ENCODE peak calls at places on chromosomes 13 and 19, in seven cellular contexts. B, E, W, P, V, N and Y are unnamed samples.
A peak's percentile ranks its signal among the peaks of the same experiment; 100 is the strongest.

GRCh38 chr13:110380359-110381028 is 73.4 kb downstream of the COL4A2 start:
- DNase-seq in V (no peak), P (no peak), B (peak; percentile 74), W (no peak), E (peak; percentile 91), N (no peak), Y (no peak)

GRCh38 chr19:41431426-41432386 is 4.5 kb upstream of the B3GNT8 start:
- DNase-seq in V (peak; percentile 58), B (no peak), W (peak; percentile 51), N (no peak), E (peak; percentile 44), P (no peak), Y (no peak)

GRCh38 chr13:35978607-35979316 is 152.4 kb downstream of the DCLK1 start:
- DNase-seq in V (peak; percentile 68), P (no peak), E (peak; percentile 86), B (peak; percentile 72), W (peak; percentile 80), N (peak; percentile 46), Y (no peak)

GRCh38 chr13:102724923-102725322 is 30.1 kb upstream of the METTL21C start:
- DNase-seq in E (peak; percentile 65), N (no peak), P (no peak), V (peak; percentile 22), B (peak; percentile 56), W (no peak), Y (peak; percentile 62)

GRCh38 chr19:6279620-6279930 is 200 bp downstream of the MLLT1 start:
- DNase-seq in N (no peak), E (no peak), V (no peak), W (no peak), B (no peak), P (no peak), Y (no peak)

GRCh38 chr19:30450945-30451344 is 78.8 kb downstream of the ZNF536 start:
- DNase-seq in E (no peak), V (no peak), P (no peak), N (peak; percentile 10), B (no peak), W (no peak), Y (no peak)

GRCh38 chr13:110682746-110683145 is 23.2 kb downstream of the CARS2 start:
- DNase-seq in E (no peak), V (no peak), N (no peak), W (no peak), P (no peak), B (no peak), Y (no peak)

GRCh38 chr13:20397896-20398295 is 127.8 kb downstream of the CRYL1 start:
- DNase-seq in B (no peak), V (no peak), W (no peak), P (no peak), N (no peak), E (no peak), Y (no peak)

GRCh38 chr13:33917135-33917534 is 99.2 kb downstream of the RFC3 start:
- DNase-seq in N (no peak), P (no peak), B (no peak), W (no peak), E (no peak), V (no peak), Y (no peak)

GRCh38 chr13:36819811-36820140 is 754 bp downstream of the RFXAP start:
- DNase-seq in P (no peak), W (peak; percentile 65), B (peak; percentile 21), E (peak; percentile 37), V (peak; percentile 19), N (peak; percentile 61), Y (no peak)

GRCh38 chr13:110485604-110486003 is 75.9 kb downstream of the RAB20 start:
- DNase-seq in W (peak; percentile 98), V (no peak), P (no peak), B (no peak), N (peak; percentile 83), E (no peak), Y (no peak)

GRCh38 chr13:43019811-43020210 is 3.6 kb upstream of the DNAJC15 start:
- DNase-seq in E (no peak), P (no peak), V (no peak), N (no peak), B (no peak), W (no peak), Y (no peak)

GRCh38 chr13:114024603-114025431 is 50.9 kb upstream of the C13orf46 start:
- DNase-seq in V (no peak), P (no peak), E (no peak), N (no peak), W (no peak), B (no peak), Y (no peak)

GRCh38 chr13:111328803-111329410 is 8.5 kb downstream of the TEX29 start:
- DNase-seq in W (no peak), E (no peak), V (no peak), B (no peak), N (no peak), P (no peak), Y (no peak)

GRCh38 chr19:42216653-42217521 is 590 bp downstream of the DEDD2 start:
- DNase-seq in E (peak; percentile 23), W (peak; percentile 80), P (no peak), N (peak; percentile 89), B (peak; percentile 15), V (peak; percentile 71), Y (no peak)

GRCh38 chr13:95643471-95643813 is 1.1 kb downstream of the DZIP1 start:
- DNase-seq in W (peak; percentile 43), N (peak; percentile 53), B (no peak), V (peak; percentile 16), E (peak; percentile 60), P (no peak), Y (no peak)

GRCh38 chr13:114230117-114230516 is 4.6 kb upstream of the CDC16 start:
- DNase-seq in E (peak; percentile 43), V (peak; percentile 63), W (peak; percentile 83), N (no peak), B (no peak), P (no peak), Y (no peak)

GRCh38 chr19:12799723-12800343 is 1.8 kb downstream of the PRDX2 start:
- DNase-seq in P (no peak), W (no peak), E (no peak), N (no peak), B (no peak), V (no peak), Y (no peak)

DNA sequence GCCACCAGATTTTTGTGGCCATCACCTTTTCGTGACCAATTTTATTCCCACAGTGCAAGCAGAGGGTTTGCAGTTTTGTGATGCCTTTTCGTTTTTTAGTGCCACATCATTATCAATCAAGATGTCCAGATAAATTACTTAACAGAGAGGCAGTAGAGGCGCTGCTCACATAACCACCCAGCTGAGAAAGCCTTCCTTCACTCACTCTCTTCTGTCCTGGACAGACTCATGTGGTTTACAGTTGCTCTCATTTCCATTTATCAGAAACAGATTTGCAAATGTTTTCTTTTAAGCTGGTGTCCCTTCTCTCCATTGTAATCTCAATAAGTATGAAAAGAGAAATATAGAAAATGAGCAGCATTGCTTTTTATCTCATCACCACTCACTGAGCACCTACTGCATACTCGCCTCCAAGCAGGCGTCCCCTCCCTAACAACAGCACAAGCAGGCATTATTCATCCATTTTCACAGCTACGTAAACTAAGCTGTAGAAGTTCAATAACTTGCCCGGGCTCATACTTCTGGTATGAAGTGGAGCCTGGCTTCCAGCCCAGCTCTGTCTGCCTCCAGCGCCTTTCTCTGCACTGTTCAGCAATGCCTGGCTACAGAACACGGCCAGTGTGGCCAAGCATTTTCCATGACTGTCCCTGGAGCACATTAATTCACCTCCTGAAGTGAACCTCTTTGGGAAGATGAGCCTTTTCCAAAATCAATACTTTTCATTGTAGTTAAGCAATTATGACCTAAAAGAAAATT is 34.6 kb upstream of the KATNAL1 start:
- DNase-seq in W (no peak), V (peak; percentile 75), P (no peak), B (peak; percentile 90), E (peak; percentile 91), N (no peak), Y (peak; percentile 44)
- H4K20me1 ChIP-seq in W (no peaks in the 10 kb centered on the region), V (no peaks in the 10 kb centered on the region), P (no peaks in the 10 kb centered on the region), B (no peaks in the 10 kb centered on the region), E (no peaks in the 10 kb centered on the region), N (no peaks in the 10 kb centered on the region), Y (no peaks in the 10 kb centered on the region)

DNA sequence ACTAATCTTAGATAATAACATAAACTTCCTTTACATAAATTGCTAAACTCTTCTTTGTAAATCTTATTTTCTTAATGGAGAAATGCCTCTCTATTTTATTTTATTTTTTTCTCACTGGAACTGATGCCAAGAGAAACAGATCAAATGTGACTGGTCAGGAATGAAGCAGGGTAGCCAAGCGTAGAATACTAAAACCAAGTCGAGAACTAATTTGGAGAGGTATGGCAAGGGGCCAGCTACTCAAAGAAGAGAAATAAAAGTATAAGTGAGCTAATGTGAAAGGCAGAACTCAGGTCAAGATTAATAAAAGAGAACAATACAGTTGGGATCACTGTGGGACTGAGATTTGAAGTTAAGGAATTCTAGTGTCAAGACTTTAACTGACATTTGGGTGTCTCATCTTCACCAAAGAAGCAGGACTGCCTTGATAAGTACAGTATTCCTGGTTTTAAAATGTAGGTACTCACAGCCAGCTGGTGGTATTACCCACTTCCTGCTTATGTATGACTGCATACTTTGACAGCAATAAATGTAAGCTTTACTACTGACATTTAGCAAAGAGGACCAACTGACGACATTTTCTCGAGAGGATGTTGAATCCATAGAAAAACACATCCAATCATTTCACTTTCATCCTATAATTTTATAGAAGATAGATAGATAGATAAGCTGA is 1192.2 kb downstream of the EFNB2 start:
- DNase-seq in B (no peak), E (peak; percentile 42), N (no peak), P (no peak), V (no peak), W (no peak), Y (no peak)
- H4K20me1 ChIP-seq in B (no peaks in the 10 kb centered on the region), E (no peaks in the 10 kb centered on the region), N (no peaks in the 10 kb centered on the region), P (no peaks in the 10 kb centered on the region), V (no peaks in the 10 kb centered on the region), W (no peaks in the 10 kb centered on the region), Y (no peaks in the 10 kb centered on the region)

GRCh38 chr19:47644199-47644598 is 35.3 kb downstream of the BICRA start:
- DNase-seq in P (no peak), V (no peak), W (no peak), B (no peak), N (no peak), E (no peak), Y (no peak)

GRCh38 chr19:47644743-47645499 is 36.0 kb downstream of the BICRA start:
- DNase-seq in E (no peak), P (no peak), V (no peak), W (no peak), B (no peak), N (no peak), Y (no peak)

GRCh38 chr19:47643281-47643680 is 34.3 kb downstream of the BICRA start:
- DNase-seq in B (no peak), P (no peak), N (no peak), V (no peak), E (no peak), W (no peak), Y (no peak)

GRCh38 chr19:47649588-47649987 is 40.7 kb downstream of the BICRA start:
- DNase-seq in V (no peak), B (no peak), P (no peak), E (no peak), N (no peak), W (no peak), Y (no peak)

DNA sequence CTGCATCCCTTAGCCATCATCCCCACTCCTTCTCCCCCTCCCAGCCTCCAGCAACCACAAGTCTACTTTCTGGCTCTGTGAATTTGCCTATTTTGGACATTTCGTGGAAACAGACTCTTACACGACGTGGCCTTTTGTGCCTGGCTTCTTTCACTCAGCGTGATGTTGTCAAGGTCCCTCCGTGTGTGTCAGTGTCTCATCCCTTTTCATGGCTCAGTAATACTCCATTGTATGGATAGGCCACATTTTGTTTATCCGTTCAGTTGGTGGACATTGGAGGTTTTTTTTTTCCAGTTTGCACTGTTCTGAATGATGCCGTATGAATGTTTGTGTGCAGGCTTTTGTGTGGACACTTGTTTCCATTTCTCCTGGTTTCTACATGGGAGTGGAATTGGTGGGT is 38.0 kb downstream of the BICRA start:
- DNase-seq in V (no peak), P (no peak), E (no peak), N (no peak), W (no peak), B (no peak), Y (no peak)
- H4K20me1 ChIP-seq in V (peaks cover 42% of the 10 kb centered on the region), P (peaks cover 3% of the 10 kb centered on the region), E (peaks cover 2% of the 10 kb centered on the region), N (peaks cover 72% of the 10 kb centered on the region), W (peaks cover 31% of the 10 kb centered on the region), B (no peaks in the 10 kb centered on the region), Y (peaks cover 3% of the 10 kb centered on the region)

GRCh38 chr19:48252625-48253024 is 3.1 kb downstream of the CARD8 start:
- DNase-seq in N (no peak), E (no peak), B (no peak), P (no peak), V (no peak), W (no peak), Y (no peak)
- H4K20me1 ChIP-seq in N (no peaks in the 10 kb centered on the region), E (no peaks in the 10 kb centered on the region), B (no peaks in the 10 kb centered on the region), P (no peaks in the 10 kb centered on the region), V (no peaks in the 10 kb centered on the region), W (peaks cover 3% of the 10 kb centered on the region), Y (no peaks in the 10 kb centered on the region)